ENCODE peak calls at places on chromosomes 11 and 22, in five cellular contexts. M is GM12878, J is HepG2, X is upper lobe of left lung, Y is K562. N is an unnamed sample.

GRCh38 chr22:31604746-31605705 is 57.0 kb downstream of the PISD start:
- ATAC-seq in Y (no peak), M (no peak), X (no peak), J (peak; percentile 73), N (no peak)

GRCh38 chr11:113087716-113088115 is 126.5 kb downstream of the NCAM1 start:
- ATAC-seq in X (no peak), J (no peak), Y (no peak), M (no peak), N (no peak)

GRCh38 chr11:96314326-96315050 is 28.5 kb downstream of the MAML2 start:
- ATAC-seq in M (no peak), J (no peak), Y (no peak), X (peak; percentile 77), N (peak; percentile 69)

GRCh38 chr11:35752115-35752514 is 89.5 kb downstream of the TRIM44 start:
- ATAC-seq in J (no peak), Y (no peak), M (no peak), X (no peak), N (no peak)

GRCh38 chr22:33090836-33091235 is 32.7 kb upstream of the SYN3 start:
- ATAC-seq in X (no peak), M (no peak), Y (no peak), J (no peak), N (no peak)

GRCh38 chr11:95337175-95337957 is 106.4 kb upstream of the SESN3 start:
- ATAC-seq in M (peak; percentile 84), J (no peak), X (peak; percentile 78), Y (peak; percentile 42), N (peak; percentile 27)

GRCh38 chr11:75576445-75577049 is 14.5 kb downstream of the SERPINH1 start:
- ATAC-seq in Y (peak; percentile 28), M (peak; percentile 93), X (peak; percentile 81), J (peak; percentile 21), N (peak; percentile 40)

GRCh38 chr22:18931905-18932652 is 4.0 kb downstream of the PRODH start:
- ATAC-seq in Y (no peak), J (no peak), M (peak; percentile 72), X (no peak), N (no peak)

GRCh38 chr22:45526768-45527360 is 24.2 kb downstream of the FBLN1 start:
- ATAC-seq in M (no peak), X (peak; percentile 52), J (no peak), Y (no peak), N (peak; percentile 90)

GRCh38 chr22:46813816-46814597 is 51.6 kb downstream of the TBC1D22A start:
- ATAC-seq in Y (no peak), J (no peak), M (no peak), X (peak; percentile 21), N (peak; percentile 66)

GRCh38 chr22:40491990-40492631 is 121.7 kb downstream of the SGSM3 start:
- ATAC-seq in Y (no peak), M (peak; percentile 99), J (no peak), X (peak; percentile 98), N (peak; percentile 86)

GRCh38 chr11:84247931-84248330 is 961.8 kb upstream of the CCDC90B start:
- ATAC-seq in M (no peak), X (no peak), Y (no peak), J (no peak), N (no peak)

GRCh38 chr11:96024666-96025065 is 100.8 kb upstream of the MTMR2 start:
- ATAC-seq in J (no peak), Y (no peak), M (no peak), X (no peak), N (no peak)

GRCh38 chr11:108037636-108038035 is 28.9 kb downstream of the CUL5 start:
- ATAC-seq in J (no peak), X (no peak), Y (no peak), M (no peak), N (no peak)

GRCh38 chr22:37101311-37102063 is 8.0 kb downstream of the TMPRSS6 start:
- ATAC-seq in J (no peak), M (no peak), Y (no peak), X (no peak), N (no peak)

GRCh38 chr11:57536947-57537654 is at the start of gene SMTNL1:
- ATAC-seq in M (no peak), X (no peak), Y (peak; percentile 22), J (peak; percentile 32), N (no peak)

GRCh38 chr11:124884869-124885479 is 12.7 kb downstream of the ROBO4 start:
- ATAC-seq in Y (no peak), J (no peak), X (no peak), M (no peak), N (no peak)
- TF ChIP-seq POLR2AphosphoS5 in Y (no peak), J (no peak), X (peak; percentile 49), M (no peak), N (no peak)

GRCh38 chr11:842370-843002 is at the start of the genes POLR2L and TSPAN4:
- ATAC-seq in J (peak; percentile 13), M (peak; percentile 76), X (peak; percentile 78), Y (peak; percentile 68), N (peak; percentile 46)
- TF ChIP-seq EP300 in J (no peak), M (peak; percentile 10), X (peak; percentile 53), Y (no peak), N (no peak)

GRCh38 chr11:102313225-102313940 is 3.9 kb upstream of the BIRC3 start:
- ATAC-seq in X (no peak), Y (peak; percentile 14), J (no peak), M (peak; percentile 0), N (no peak)
- H3K4me3 ChIP-seq in X (no peak overlapping the region), Y (peak overlapping the region; percentile 1), J (peak overlapping the region; percentile 62), M (peak overlapping the region; percentile 10), N (peak overlapping the region; percentile 24)

GRCh38 chr22:35299717-35300497 is at the start of gene TOM1:
- ATAC-seq in X (peak; percentile 96), J (peak; percentile 96), M (peak; percentile 99), Y (peak; percentile 97), N (peak; percentile 98)
- TF ChIP-seq POLR2AphosphoS5 in X (peak; percentile 93), J (peak; percentile 66), M (peak; percentile 41), Y (no peak), N (peak; percentile 35)

GRCh38 chr11:92885600-92885999 is 83.9 kb upstream of the MTNR1B start:
- ATAC-seq in X (no peak), Y (no peak), J (no peak), M (no peak), N (no peak)
- TF ChIP-seq EP300 in X (no peak), Y (no peak), J (no peak), M (no peak), N (no peak)